ENCODE peak calls at places on chromosomes 5 and 9, in four cellular contexts. W, H, C and U are unnamed samples.

GRCh38 chr5:107257885-107258520 is 412.7 kb downstream of the EFNA5 start:
- DNase-seq in C (no peak), W (no peak), H (no peak), U (no peak)

GRCh38 chr9:104304925-104305324 is 199.1 kb upstream of the OR13F1 start:
- DNase-seq in C (no peak), W (no peak), H (no peak), U (no peak)

GRCh38 chr9:73039253-73039915 is 86.5 kb upstream of the ALDH1A1 start:
- DNase-seq in H (no peak), W (no peak), C (peak; percentile 39), U (no peak)

GRCh38 chr5:42843675-42844292 is 32.1 kb upstream of the SELENOP start:
- DNase-seq in W (no peak), C (no peak), H (no peak), U (no peak)

GRCh38 chr9:134314950-134315715 is 11.1 kb upstream of the RXRA start:
- DNase-seq in W (no peak), H (no peak), C (peak; percentile 56), U (no peak)

GRCh38 chr9:113187935-113188595 is 33.0 kb downstream of the FKBP15 start:
- DNase-seq in C (peak; percentile 61), H (no peak), W (no peak), U (no peak)

GRCh38 chr5:39977231-39977630 is 552.5 kb upstream of the DAB2 start:
- DNase-seq in C (no peak), W (no peak), H (no peak), U (no peak)

GRCh38 chr9:27489087-27489876 is 34.8 kb upstream of the IFNK start:
- DNase-seq in W (no peak), H (no peak), C (no peak), U (no peak)

GRCh38 chr5:149260761-149261160 is 10.9 kb upstream of the AFAP1L1 start:
- DNase-seq in C (no peak), H (no peak), W (no peak), U (no peak)

GRCh38 chr5:67693956-67694564 is 497.5 kb upstream of the CD180 start:
- DNase-seq in W (no peak), C (peak; percentile 88), H (no peak), U (no peak)

GRCh38 chr5:113236536-113237308 is 198.1 kb downstream of the TSSK1B start:
- DNase-seq in H (no peak), C (no peak), W (peak; percentile 2), U (no peak)

GRCh38 chr9:136311433-136312375 is 7.8 kb upstream of the CCDC187 start:
- DNase-seq in C (peak; percentile 33), W (peak; percentile 26), H (no peak), U (peak; percentile 81)

GRCh38 chr5:172179032-172179989 is 8.7 kb downstream of the STK10 start:
- DNase-seq in H (peak; percentile 53), W (no peak), C (no peak), U (no peak)

GRCh38 chr5:83563631-83564030 is 92.1 kb downstream of the VCAN start:
- DNase-seq in W (no peak), H (no peak), C (no peak), U (no peak)